ENCODE peak calls at places on chromosome 22, in eight cellular contexts. N is effector CD4-positive, alpha-beta T cell; K is cardiac fibroblast; C is iPS DF 6.9; J is left cardiac atrium; Q is NCI-H69; Y is LoVo; W is NCI-H1092. B is an unnamed sample.

GRCh38 chr22:45006873-45007246 is 2.9 kb downstream of the PHF21B start:
- DNase-seq in N (no peak), K (no peak), C (no peak), J (peak), Q (no peak), Y (no peak), W (no peak), B (no peak)

GRCh38 chr22:35742342-35743100 is 24.8 kb downstream of the APOL5 start:
- DNase-seq in N (no peak), K (peak), C (no peak), J (no peak), Q (no peak), Y (no peak), W (no peak), B (no peak)

GRCh38 chr22:49011769-49012598 is 815.7 kb downstream of the BRD1 start:
- DNase-seq in N (no peak), K (no peak), C (no peak), J (no peak), Q (no peak), Y (no peak), W (no peak), B (no peak)

GRCh38 chr22:45608763-45609180 is 62.9 kb upstream of the ATXN10 start:
- DNase-seq in N (no peak), K (peak), C (no peak), J (no peak), Q (no peak), Y (peak), W (no peak), B (no peak)

GRCh38 chr22:44596726-44597125 is 98.7 kb upstream of the RTL6 start:
- DNase-seq in N (no peak), K (no peak), C (no peak), J (no peak), Q (no peak), Y (no peak), W (no peak), B (no peak)

GRCh38 chr22:36331912-36332622 is 55.7 kb downstream of the MYH9 start:
- DNase-seq in N (peak), K (peak), C (no peak), J (peak), Q (no peak), Y (no peak), W (peak), B (peak)

GRCh38 chr22:45585946-45586540 is 83.4 kb downstream of the FBLN1 start:
- DNase-seq in N (no peak), K (no peak), C (no peak), J (peak), Q (peak), Y (no peak), W (no peak), B (peak)

GRCh38 chr22:37428649-37429586 is 1.6 kb upstream of the ELFN2 start:
- DNase-seq in N (peak), K (peak), C (no peak), J (peak), Q (peak), Y (peak), W (no peak), B (peak)

GRCh38 chr22:41905411-41906202 is 9.3 kb downstream of the SHISA8 start:
- DNase-seq in N (no peak), K (no peak), C (no peak), J (no peak), Q (no peak), Y (no peak), W (no peak), B (no peak)

GRCh38 chr22:19346677-19347265 is 55.3 kb upstream of the CLTCL1 start:
- DNase-seq in N (no peak), K (no peak), C (no peak), J (no peak), Q (no peak), Y (no peak), W (no peak), B (no peak)